ENCODE peak calls at places on chromosomes 2 and 18, in seven cellular contexts. W is DND-41, P is pancreas, C is cardiac muscle cell, Y is astrocyte, J is PC-9, T is transverse colon. N is an unnamed sample. For H3K4me1, the result is how much of the 10 kb centered on the place peaks cover.

GRCh38 chr2:236646871-236647270 is 77.2 kb downstream of the ACKR3 start:
- DNase-seq in T (no peak), J (no peak), P (no peak), W (no peak), C (no peak), Y (no peak), N (no peak)

GRCh38 chr2:3780477-3781402 is 77.4 kb downstream of the DCDC2C start:
- DNase-seq in P (peak), C (peak), T (peak), Y (no peak), W (peak), J (peak), N (peak)

GRCh38 chr2:126535408-126535807 is 120.5 kb upstream of the GYPC start:
- DNase-seq in T (no peak), P (no peak), Y (no peak), J (no peak), W (no peak), C (no peak), N (no peak)

GRCh38 chr18:37575646-37576045 is 10.0 kb upstream of the CELF4 start:
- DNase-seq in J (no peak), T (no peak), P (no peak), W (no peak), C (no peak), Y (no peak), N (no peak)

GRCh38 chr2:236712304-236712703 is 142.7 kb downstream of the ACKR3 start:
- DNase-seq in P (no peak), T (no peak), C (no peak), J (no peak), Y (peak), W (no peak), N (no peak)

GRCh38 chr2:232418466-232419244 is 12.0 kb downstream of the ALPG start:
- DNase-seq in W (no peak), C (peak), J (peak), P (no peak), Y (peak), T (peak), N (no peak)

GRCh38 chr18:9763876-9764605 is 55.9 kb downstream of the RAB31 start:
- DNase-seq in T (no peak), P (no peak), W (no peak), J (no peak), C (no peak), Y (no peak), N (no peak)

GRCh38 chr2:197804758-197805597 is 585 bp downstream of the PLCL1 start:
- DNase-seq in C (peak), P (no peak), J (no peak), Y (no peak), T (no peak), W (peak), N (peak)

GRCh38 chr2:218387369-218388194 is 5.5 kb downstream of the SLC11A1 start:
- DNase-seq in J (peak), C (peak), Y (peak), W (no peak), T (peak), P (peak), N (peak)

GRCh38 chr18:43220691-43221090 is 56.6 kb downstream of the SYT4 start:
- DNase-seq in J (no peak), T (no peak), C (no peak), P (no peak), Y (no peak), W (no peak), N (no peak)

GRCh38 chr18:8229786-8230185 is 379.5 kb upstream of the RAB12 start:
- DNase-seq in J (no peak), T (no peak), W (no peak), Y (no peak), P (no peak), C (no peak), N (no peak)

GRCh38 chr2:226772389-226773179 is 27.0 kb downstream of the IRS1 start:
- DNase-seq in C (peak), Y (peak), J (no peak), P (no peak), T (no peak), W (no peak), N (peak)

GRCh38 chr2:15038373-15039364 is 406.2 kb downstream of the LRATD1 start:
- DNase-seq in W (no peak), C (no peak), T (no peak), P (no peak), Y (peak), J (no peak), N (no peak)

DNA sequence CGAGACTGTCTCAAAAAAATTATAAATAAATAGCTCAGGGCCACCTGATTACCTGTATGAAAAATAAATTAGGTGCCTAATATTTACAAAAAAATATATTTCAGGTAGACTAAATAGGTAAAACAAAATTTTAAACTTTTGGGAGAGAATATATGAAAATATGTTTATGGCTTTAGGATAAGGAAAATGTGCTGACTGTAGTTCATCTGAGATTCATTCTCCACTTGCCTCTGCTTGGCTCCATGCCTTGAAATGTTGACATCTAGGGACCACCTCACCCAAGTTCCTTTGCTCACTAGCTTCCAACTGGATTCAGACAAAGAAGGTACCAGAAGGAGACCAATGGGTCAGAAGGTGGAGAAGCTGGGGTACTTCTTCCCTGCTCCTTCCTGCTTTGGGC is 9.7 kb upstream of the SERTAD2 start:
- DNase-seq in P (no peak), T (no peak), Y (no peak), J (no peak), C (no peak), W (no peak), N (no peak)
- H3K4me1 ChIP-seq in P (under half), T (under half), Y (under half), J (under half), C (under half), W (under half), N (under half)

DNA sequence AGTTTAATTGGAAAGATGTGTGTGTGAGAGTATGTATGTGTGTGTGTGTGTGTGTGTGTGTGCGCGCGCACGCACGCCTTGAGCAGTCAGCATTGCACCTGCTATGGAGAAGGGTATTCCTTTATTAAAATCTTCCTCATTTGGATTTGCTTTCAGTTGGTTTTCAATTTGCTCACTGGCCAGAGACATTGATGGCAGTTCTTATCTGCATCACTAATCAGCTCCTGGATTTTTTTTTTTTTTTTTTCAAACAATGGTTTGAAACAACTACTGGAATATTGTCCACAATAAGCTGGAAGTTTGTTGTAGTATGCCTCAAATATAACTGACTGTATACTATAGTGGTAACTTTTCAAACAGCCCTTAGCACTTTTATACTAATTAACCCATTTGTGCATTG is 48.0 kb downstream of the FEZ2 start:
- DNase-seq in C (no peak), W (no peak), P (no peak), Y (no peak), J (no peak), T (no peak), N (no peak)
- H3K27ac ChIP-seq in C (no peak), W (no peak), P (no peak), Y (no peak), J (no peak), T (no peak), N (no peak)

DNA sequence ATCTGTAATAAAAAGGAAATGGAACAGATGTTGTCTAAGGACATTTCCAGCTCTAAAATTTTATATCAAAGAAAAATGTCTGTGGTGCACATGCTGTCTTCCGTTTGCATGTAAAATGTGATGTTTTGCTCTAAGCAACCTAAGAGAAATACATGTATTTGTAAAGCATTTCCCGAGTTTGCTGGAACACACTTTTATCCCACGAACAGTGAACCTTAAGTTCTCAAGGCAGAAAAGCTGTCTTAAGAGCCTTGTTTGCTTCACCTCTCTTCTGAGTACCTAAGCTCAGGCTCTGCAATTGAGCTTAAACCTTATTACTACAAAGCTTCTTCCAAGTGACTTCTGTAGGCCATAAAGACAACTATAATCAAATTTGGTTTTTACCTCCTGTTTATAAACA is 24.0 kb upstream of the TANK start:
- DNase-seq in Y (no peak), T (no peak), P (no peak), C (no peak), J (no peak), W (no peak), N (no peak)
- H3K4me3 ChIP-seq in Y (no peak), T (peak), P (no peak), C (no peak), J (no peak), W (no peak), N (peak)

GRCh38 chr2:147648471-147648870 is 196.4 kb upstream of the ACVR2A start:
- DNase-seq in C (no peak), J (no peak), P (no peak), T (no peak), Y (no peak), W (no peak), N (no peak)
- H3K4me1 ChIP-seq in C (under half), J (under half), P (under half), T (under half), Y (under half), W (under half), N (under half)

GRCh38 chr2:96819101-96819875 is 3.2 kb downstream of the CNNM3 start:
- DNase-seq in C (peak), W (no peak), P (peak), T (peak), Y (no peak), J (no peak), N (no peak)

GRCh38 chr2:96819876-96820511 is 3.9 kb downstream of the CNNM3 start:
- DNase-seq in Y (no peak), P (no peak), J (no peak), W (no peak), C (no peak), T (no peak), N (no peak)

GRCh38 chr2:96822786-96823185 is 6.7 kb downstream of the CNNM3 start:
- DNase-seq in J (no peak), P (no peak), Y (no peak), C (no peak), W (no peak), T (no peak), N (no peak)

GRCh38 chr2:96823203-96823602 is 7.1 kb downstream of the CNNM3 start:
- DNase-seq in Y (no peak), C (no peak), J (no peak), P (no peak), W (no peak), T (no peak), N (no peak)

GRCh38 chr2:96821113-96821512 is 5.0 kb downstream of the CNNM3 start:
- DNase-seq in P (no peak), Y (no peak), C (no peak), T (no peak), W (no peak), J (no peak), N (no peak)
- H3K27ac ChIP-seq in P (no peak), Y (no peak), C (peak), T (no peak), W (no peak), J (no peak), N (no peak)

DNA sequence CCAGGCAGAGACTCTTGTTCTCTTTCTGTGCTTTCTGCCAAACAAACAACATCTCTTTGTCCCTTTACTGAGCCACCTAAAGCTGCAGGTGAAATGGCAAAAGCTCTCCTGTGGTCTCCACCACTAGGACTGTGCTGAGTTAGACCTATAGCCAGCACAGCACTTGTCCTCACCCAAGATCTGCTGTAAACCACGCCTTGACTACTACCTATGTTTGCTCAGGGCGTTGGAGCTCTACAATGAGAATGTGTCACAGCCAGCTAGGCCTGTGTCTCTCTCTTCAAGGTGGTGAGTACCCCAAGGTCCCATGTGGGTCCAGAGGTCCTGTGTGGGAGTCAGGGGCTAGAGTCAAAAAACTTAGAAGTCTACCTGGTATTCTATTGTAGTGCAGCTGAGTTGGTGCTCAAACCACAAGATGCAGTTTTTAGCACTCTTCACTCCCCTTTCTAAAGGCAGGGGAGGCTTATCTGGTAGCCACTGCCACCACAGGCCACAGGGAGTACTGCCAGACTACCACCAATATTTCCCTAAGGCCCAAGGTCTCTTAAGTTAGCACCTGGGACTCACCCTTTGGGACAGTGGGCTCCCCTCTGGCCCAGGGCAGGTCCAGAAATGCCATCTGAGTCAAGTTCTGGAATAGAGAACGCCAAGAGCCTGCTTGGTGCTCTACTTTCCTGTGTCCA is 96.8 kb upstream of the RPRM start:
- DNase-seq in Y (no peak), C (no peak), P (no peak), J (no peak), W (no peak), T (no peak), N (no peak)
- H3K4me3 ChIP-seq in Y (no peak), C (no peak), P (no peak), J (no peak), W (no peak), T (no peak), N (no peak)